ENCODE peak calls at places on chromosomes 4 and X, in seven cellular contexts. X is activated T-cell treated with anti-CD3 and anti-CD28 coated beads, Interleukin-2, amount 50 U/mL, for 72 hours; A is SW480; D is psoas muscle; J is NCI-H1930; W is mesendoderm; H is activated CD4-positive, alpha-beta memory T cell treated with anti-CD3 and anti-CD28 coated beads for 36 hours. S is an unnamed sample.

GRCh38 chrX:44675364-44676024 is 132.8 kb upstream of the FUNDC1 start:
- DNase-seq in J (peak; percentile 18), X (no peak), H (no peak), D (peak; percentile 75), W (no peak), A (peak; percentile 27), S (peak; percentile 26)

GRCh38 chr4:51942108-51942832 is 77.9 kb downstream of the LRRC66 start:
- DNase-seq in J (no peak), H (no peak), W (no peak), X (no peak), D (no peak), A (no peak), S (peak; percentile 60)

GRCh38 chrX:49221868-49222267 is 11.3 kb downstream of the CACNA1F start:
- DNase-seq in H (no peak), X (no peak), A (no peak), J (no peak), D (no peak), W (no peak), S (no peak)

GRCh38 chr4:137755033-137755471 is 222.8 kb upstream of the PCDH18 start:
- DNase-seq in A (no peak), X (no peak), W (peak; percentile 64), H (no peak), D (no peak), J (no peak), S (peak; percentile 37)

GRCh38 chr4:18480342-18480741 is 458.8 kb upstream of the LCORL start:
- DNase-seq in A (no peak), J (no peak), H (no peak), X (no peak), W (peak; percentile 46), D (no peak), S (no peak)

GRCh38 chr4:3710451-3711182 is 55.6 kb upstream of the ADRA2C start:
- DNase-seq in W (peak; percentile 33), H (no peak), D (peak; percentile 38), X (no peak), J (no peak), A (no peak), S (no peak)

GRCh38 chr4:86935499-86935832 is 655 bp downstream of the AFF1 start:
- DNase-seq in J (no peak), H (peak; percentile 60), D (no peak), W (no peak), A (no peak), X (no peak), S (no peak)

GRCh38 chrX:8034058-8034457 is 106.8 kb upstream of the PNPLA4 start:
- DNase-seq in W (peak; percentile 17), H (no peak), X (no peak), J (no peak), D (no peak), A (no peak), S (no peak)

GRCh38 chr4:13920901-13921300 is 293.4 kb upstream of the BOD1L1 start:
- DNase-seq in A (peak; percentile 82), D (no peak), X (no peak), W (peak; percentile 99), H (no peak), J (no peak), S (peak; percentile 95)

GRCh38 chrX:105126201-105126600 is 94.3 kb downstream of the TEX13A start:
- DNase-seq in D (no peak), J (no peak), A (peak; percentile 29), X (no peak), H (no peak), W (no peak), S (no peak)

GRCh38 chr4:88275516-88275915 is 8.8 kb downstream of the PPM1K start:
- DNase-seq in X (no peak), A (no peak), D (no peak), H (no peak), W (no peak), J (no peak), S (no peak)

GRCh38 chr4:122548452-122548851 is 72.4 kb downstream of the IL21 start:
- DNase-seq in J (no peak), A (no peak), X (no peak), D (no peak), H (peak; percentile 52), W (peak; percentile 69), S (no peak)

GRCh38 chr4:75995727-75996126 is 5.0 kb upstream of the SDAD1 start:
- DNase-seq in A (peak; percentile 53), W (peak; percentile 65), X (no peak), J (peak; percentile 30), H (no peak), D (no peak), S (peak; percentile 63)

GRCh38 chrX:132092439-132093065 is 35.3 kb downstream of the FRMD7 start:
- DNase-seq in J (no peak), W (peak; percentile 79), X (peak; percentile 44), H (peak; percentile 65), A (peak; percentile 56), D (no peak), S (peak; percentile 53)

GRCh38 chr4:128853741-128854140 is 44.2 kb downstream of the JADE1 start:
- DNase-seq in A (no peak), X (no peak), H (no peak), D (no peak), J (no peak), W (peak; percentile 61), S (no peak)

GRCh38 chrX:144006811-144007210 is 122.9 kb downstream of the UBE2NL start:
- DNase-seq in H (no peak), X (no peak), D (no peak), A (peak; percentile 0), W (no peak), J (no peak), S (peak; percentile 38)

GRCh38 chr4:175469519-175469918 is 342.5 kb downstream of the GPM6A start:
- DNase-seq in H (no peak), W (peak; percentile 91), A (no peak), D (no peak), J (no peak), X (no peak), S (peak; percentile 4)

GRCh38 chr4:176090115-176090514 is 24.5 kb downstream of the WDR17 start:
- DNase-seq in J (no peak), D (peak; percentile 33), X (no peak), A (no peak), H (no peak), W (no peak), S (no peak)

GRCh38 chrX:27555514-27555913 is 34.6 kb upstream of the DCAF8L2 start:
- DNase-seq in X (no peak), W (peak; percentile 50), J (peak; percentile 8), H (no peak), A (peak; percentile 21), D (no peak), S (peak; percentile 5)

GRCh38 chr4:6465985-6466384 is 6.4 kb downstream of the PPP2R2C start:
- DNase-seq in J (no peak), X (no peak), A (no peak), W (no peak), H (no peak), D (no peak), S (no peak)

GRCh38 chr4:2961411-2962098 is 1.7 kb downstream of the NOP14 start:
- DNase-seq in H (peak; percentile 56), D (no peak), X (peak; percentile 35), J (peak; percentile 31), W (peak; percentile 43), A (no peak), S (no peak)

GRCh38 chrX:2188316-2188715 is 312.5 kb downstream of the DHRSX start:
- DNase-seq in W (peak; percentile 79), A (peak; percentile 54), X (no peak), H (no peak), J (no peak), D (no peak), S (no peak)

GRCh38 chrX:114675365-114675764 is 91.5 kb downstream of the HTR2C start:
- DNase-seq in D (no peak), X (no peak), J (no peak), H (no peak), A (no peak), W (peak; percentile 1), S (no peak)

GRCh38 chrX:150896632-150897031 is 1.8 kb downstream of the CD99L2 start:
- DNase-seq in X (no peak), D (no peak), H (no peak), W (no peak), A (no peak), J (no peak), S (no peak)

GRCh38 chr4:87884976-87885574 is 52.3 kb downstream of the MEPE start:
- DNase-seq in W (no peak), J (no peak), H (no peak), D (no peak), A (no peak), X (no peak), S (no peak)

GRCh38 chr4:69800599-69800998 is 40.2 kb upstream of the SULT1B1 start:
- DNase-seq in X (no peak), W (no peak), A (no peak), J (no peak), D (no peak), H (no peak), S (no peak)

GRCh38 chrX:140767646-140768045 is 58.1 kb downstream of the LINC00632 start:
- DNase-seq in W (peak; percentile 31), A (no peak), H (no peak), X (no peak), D (no peak), J (no peak), S (no peak)

GRCh38 chrX:48466696-48467095 is 3.4 kb downstream of the SLC38A5 start:
- DNase-seq in A (no peak), J (no peak), W (peak; percentile 14), H (peak; percentile 43), X (peak; percentile 16), D (no peak), S (no peak)

GRCh38 chr4:37758226-37758625 is 68.3 kb upstream of the PGM2 start:
- DNase-seq in H (no peak), X (no peak), W (no peak), D (no peak), A (no peak), J (no peak), S (no peak)

GRCh38 chrX:138756234-138756633 is 44.7 kb upstream of the FGF13 start:
- DNase-seq in X (no peak), J (no peak), W (peak; percentile 78), H (no peak), A (peak; percentile 46), D (peak; percentile 64), S (peak; percentile 4)

GRCh38 chr4:101256222-101256621 is 91.1 kb downstream of the PPP3CA start:
- DNase-seq in H (no peak), X (no peak), A (no peak), D (no peak), J (peak; percentile 90), W (no peak), S (no peak)

GRCh38 chrX:81120936-81121351 is 80.8 kb downstream of the HMGN5 start:
- DNase-seq in W (peak; percentile 80), A (peak; percentile 54), H (peak; percentile 46), X (peak; percentile 21), D (peak; percentile 53), J (no peak), S (peak; percentile 60)

GRCh38 chr4:123618606-123619005 is 222.0 kb downstream of the SPRY1 start:
- DNase-seq in J (no peak), D (no peak), X (no peak), A (no peak), H (no peak), W (no peak), S (no peak)

GRCh38 chrX:130393451-130394074 is 8.1 kb upstream of the GPR119 start:
- DNase-seq in A (peak; percentile 54), W (peak; percentile 60), H (peak; percentile 9), J (no peak), D (no peak), X (no peak), S (peak; percentile 41)

GRCh38 chr4:173074501-173074946 is 94.1 kb upstream of the GALNT7 start:
- DNase-seq in H (no peak), A (peak; percentile 14), J (peak; percentile 29), D (no peak), X (no peak), W (peak; percentile 95), S (peak; percentile 56)

GRCh38 chr4:137531951-137532868 is at the start of gene PCDH18:
- DNase-seq in D (peak; percentile 91), W (peak; percentile 90), J (no peak), A (no peak), H (peak; percentile 38), X (peak; percentile 2), S (peak; percentile 76)

GRCh38 chrX:130091976-130092522 is 18.2 kb downstream of the ELF4 start:
- DNase-seq in X (peak; percentile 84), J (no peak), W (peak; percentile 70), A (peak; percentile 66), D (peak; percentile 62), H (peak; percentile 94), S (no peak)

GRCh38 chr4:126779446-126780166 is 853.2 kb upstream of the INTU start:
- DNase-seq in D (peak; percentile 39), J (no peak), X (no peak), A (no peak), H (no peak), W (no peak), S (no peak)